ENCODE peak calls at places on chromosomes 3 and 15, in six cellular contexts. Q is ascending aorta; I is SJSA1; F is aorta; H is effector memory CD4-positive, alpha-beta T cell; N is fibroblast of lung. R is an unnamed sample.

GRCh38 chr3:147919496-147919895 is 510.3 kb downstream of the ZIC1 start:
- DNase-seq in Q (no peak), I (no peak), F (no peak), H (no peak), N (no peak), R (no peak)

GRCh38 chr15:68843425-68844311 is 23.0 kb upstream of the ANP32A start:
- DNase-seq in Q (no peak), I (peak; percentile 52), F (no peak), H (no peak), N (peak; percentile 20), R (peak; percentile 47)

GRCh38 chr3:8560608-8561007 is 59.0 kb downstream of the LMCD1 start:
- DNase-seq in Q (no peak), I (no peak), F (peak; percentile 67), H (no peak), N (peak; percentile 99), R (no peak)

GRCh38 chr3:62667714-62668113 is 207.5 kb downstream of the CADPS start:
- DNase-seq in Q (no peak), I (no peak), F (no peak), H (no peak), N (no peak), R (no peak)

GRCh38 chr15:56654624-56655023 is 78.7 kb downstream of the ZNF280D start:
- DNase-seq in Q (no peak), I (no peak), F (no peak), H (no peak), N (peak; percentile 20), R (no peak)

GRCh38 chr15:77550275-77551251 is 82.1 kb downstream of the LINGO1 start:
- DNase-seq in Q (no peak), I (no peak), F (peak; percentile 35), H (no peak), N (peak; percentile 15), R (no peak)

GRCh38 chr3:29932662-29933316 is 651.9 kb downstream of the RBMS3 start:
- DNase-seq in Q (no peak), I (no peak), F (no peak), H (no peak), N (no peak), R (no peak)

GRCh38 chr3:107934808-107935207 is 156.0 kb downstream of the CD47 start:
- DNase-seq in Q (no peak), I (no peak), F (no peak), H (no peak), N (no peak), R (no peak)

GRCh38 chr3:194189243-194189791 is 53.4 kb downstream of the HES1 start:
- DNase-seq in Q (no peak), I (no peak), F (peak; percentile 52), H (no peak), N (peak; percentile 24), R (no peak)

GRCh38 chr15:69751575-69751974 is 299.0 kb downstream of the RPLP1 start:
- DNase-seq in Q (no peak), I (no peak), F (no peak), H (no peak), N (peak; percentile 59), R (no peak)

GRCh38 chr15:85704021-85704420 is 90.7 kb downstream of the KLHL25 start:
- DNase-seq in Q (no peak), I (no peak), F (no peak), H (no peak), N (peak; percentile 36), R (no peak)

GRCh38 chr3:60659098-60659497 is 592.2 kb downstream of the FHIT start:
- DNase-seq in Q (no peak), I (no peak), F (no peak), H (no peak), N (no peak), R (no peak)

GRCh38 chr3:16012086-16012485 is 162.4 kb upstream of the GALNT15 start:
- DNase-seq in Q (no peak), I (peak; percentile 14), F (no peak), H (no peak), N (peak; percentile 82), R (no peak)

GRCh38 chr3:77825045-77825827 is 785.3 kb downstream of the ROBO2 start:
- DNase-seq in Q (peak; percentile 14), I (peak; percentile 7), F (no peak), H (no peak), N (peak; percentile 92), R (no peak)

GRCh38 chr3:143737065-143737464 is 111.2 kb downstream of the SLC9A9 start:
- DNase-seq in Q (no peak), I (no peak), F (no peak), H (no peak), N (no peak), R (no peak)

GRCh38 chr3:107382626-107383025 is 5.4 kb downstream of the CCDC54 start:
- DNase-seq in Q (no peak), I (no peak), F (no peak), H (no peak), N (no peak), R (no peak)

GRCh38 chr3:4323246-4324027 is 20.3 kb downstream of the SETMAR start:
- DNase-seq in Q (no peak), I (no peak), F (no peak), H (no peak), N (no peak), R (no peak)

GRCh38 chr15:36109943-36110658 is 469.3 kb upstream of the CDIN1 start:
- DNase-seq in Q (no peak), I (no peak), F (peak; percentile 62), H (no peak), N (peak; percentile 89), R (no peak)

GRCh38 chr3:30779686-30780287 is 114.7 kb downstream of the GADL1 start:
- DNase-seq in Q (no peak), I (peak; percentile 5), F (no peak), H (no peak), N (no peak), R (peak; percentile 81)

GRCh38 chr3:62922326-62922725 is 47.1 kb upstream of the CADPS start:
- DNase-seq in Q (no peak), I (no peak), F (no peak), H (no peak), N (peak; percentile 82), R (no peak)

GRCh38 chr15:98651581-98652220 is 3.4 kb downstream of the IGF1R start:
- DNase-seq in Q (no peak), I (peak; percentile 47), F (no peak), H (no peak), N (peak; percentile 67), R (no peak)

GRCh38 chr3:105365171-105365535 is 1.6 kb upstream of the ALCAM start:
- DNase-seq in Q (no peak), I (no peak), F (no peak), H (no peak), N (peak; percentile 39), R (no peak)
- H3K4me1 ChIP-seq in Q (no peaks in the 10 kb centered on the region), I (peaks cover 43% of the 10 kb centered on the region), F (no peaks in the 10 kb centered on the region), H (peaks cover 10% of the 10 kb centered on the region), N (peaks cover 6% of the 10 kb centered on the region), R (peaks cover 8% of the 10 kb centered on the region)

GRCh38 chr3:46356909-46357308 is 3.0 kb downstream of the CCR2 start:
- DNase-seq in Q (no peak), I (no peak), F (no peak), H (no peak), N (no peak), R (no peak)

GRCh38 chr3:46359748-46360509 is 6.0 kb downstream of the CCR2 start:
- DNase-seq in Q (no peak), I (no peak), F (no peak), H (no peak), N (peak; percentile 37), R (peak; percentile 57)

GRCh38 chr3:46361408-46362283 is 7.7 kb downstream of the CCR2 start:
- DNase-seq in Q (no peak), I (no peak), F (peak; percentile 66), H (no peak), N (no peak), R (peak; percentile 36)

GRCh38 chr3:46358466-46358865 is 4.6 kb downstream of the CCR2 start:
- DNase-seq in Q (no peak), I (no peak), F (no peak), H (no peak), N (no peak), R (no peak)

GRCh38 chr3:46360904-46361303 is 7.0 kb downstream of the CCR2 start:
- DNase-seq in Q (no peak), I (no peak), F (no peak), H (no peak), N (no peak), R (no peak)
- H3K27me3 ChIP-seq in Q (no peaks in the 10 kb centered on the region), I (no peaks in the 10 kb centered on the region), F (no peaks in the 10 kb centered on the region), H (no peaks in the 10 kb centered on the region), N (peaks cover 5% of the 10 kb centered on the region), R (peaks cover 4% of the 10 kb centered on the region)

GRCh38 chr3:113560845-113561623 is 28.7 kb downstream of the SIDT1 start:
- DNase-seq in Q (no peak), I (no peak), F (no peak), H (no peak), N (no peak), R (peak; percentile 94)

GRCh38 chr3:113559011-113559410 is 26.7 kb downstream of the SIDT1 start:
- DNase-seq in Q (no peak), I (no peak), F (no peak), H (no peak), N (no peak), R (no peak)

GRCh38 chr3:113557374-113557773 is 25.0 kb downstream of the SIDT1 start:
- DNase-seq in Q (no peak), I (peak; percentile 39), F (no peak), H (no peak), N (peak; percentile 39), R (peak; percentile 37)

GRCh38 chr3:113556556-113557335 is 24.4 kb downstream of the SIDT1 start:
- DNase-seq in Q (no peak), I (no peak), F (no peak), H (no peak), N (no peak), R (no peak)

GRCh38 chr3:113560265-113560664 is 27.9 kb downstream of the SIDT1 start:
- DNase-seq in Q (no peak), I (no peak), F (no peak), H (no peak), N (no peak), R (peak; percentile 71)
- H3K4me1 ChIP-seq in Q (no peaks in the 10 kb centered on the region), I (peaks cover 10% of the 10 kb centered on the region), F (no peaks in the 10 kb centered on the region), H (peaks cover 20% of the 10 kb centered on the region), N (no peaks in the 10 kb centered on the region), R (peaks cover 24% of the 10 kb centered on the region)

GRCh38 chr15:74958908-74959642 is 2.5 kb upstream of the RPP25 start:
- DNase-seq in Q (no peak), I (no peak), F (no peak), H (no peak), N (no peak), R (peak; percentile 52)

GRCh38 chr15:74961616-74962015 is 5.0 kb upstream of the RPP25 start:
- DNase-seq in Q (no peak), I (no peak), F (no peak), H (no peak), N (no peak), R (peak; percentile 49)

GRCh38 chr15:74959643-74959939 is 3.0 kb upstream of the RPP25 start:
- DNase-seq in Q (no peak), I (no peak), F (no peak), H (no peak), N (no peak), R (no peak)

GRCh38 chr15:74960995-74961588 is 4.5 kb upstream of the RPP25 start:
- DNase-seq in Q (no peak), I (peak; percentile 51), F (no peak), H (no peak), N (no peak), R (no peak)

DNA sequence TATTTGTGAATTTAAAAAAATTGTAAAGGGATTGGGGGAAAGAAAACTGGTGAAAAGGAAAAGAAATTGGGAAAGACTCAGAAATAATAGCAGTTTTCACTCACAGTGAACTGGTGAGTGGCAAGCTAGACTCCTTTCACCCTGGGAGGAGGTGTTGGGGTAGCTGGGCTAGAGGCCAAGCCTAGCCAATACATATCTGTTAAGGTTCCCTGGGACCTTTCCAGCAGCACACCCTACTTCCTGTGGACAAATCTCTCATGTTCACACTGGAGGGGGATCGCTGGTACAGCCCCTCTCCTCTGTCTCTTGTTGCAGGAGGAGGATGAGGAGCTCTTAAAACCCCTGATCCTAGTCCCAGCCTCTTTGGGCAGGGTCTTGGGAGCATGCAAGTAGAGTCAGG is 3.7 kb upstream of the RPP25 start:
- DNase-seq in Q (no peak), I (no peak), F (no peak), H (no peak), N (no peak), R (no peak)
- H3K27me3 ChIP-seq in Q (no peaks in the 10 kb centered on the region), I (peaks cover 5% of the 10 kb centered on the region), F (no peaks in the 10 kb centered on the region), H (peaks cover 30% of the 10 kb centered on the region), N (peaks cover 14% of the 10 kb centered on the region), R (no peaks in the 10 kb centered on the region)